ENCODE peak calls at places on chromosomes 3 and 15, in nine cellular contexts. One of them, this sample, is unnamed. For H3K27me3, the result is how much of the 10 kb centered on the place peaks cover.

GRCh38 chr3:167839460-167839859 is 103.9 kb downstream of the SERPINI1 start:
- DNase-seq in dorsolateral prefrontal cortex: no peak
- DNase-seq in GM23248: no peak
- DNase-seq in left ventricle myocardium inferior: no peak
- DNase-seq in left lung: no peak
- DNase-seq in ovary: no peak
- DNase-seq in Karpas-422: no peak
- DNase-seq in transverse colon: no peak
- DNase-seq in aorta: no peak
- DNase-seq in this sample: no peak

GRCh38 chr3:42290966-42291714 is 25.2 kb upstream of the CCK start:
- DNase-seq in dorsolateral prefrontal cortex: no peak
- DNase-seq in GM23248: no peak
- DNase-seq in left ventricle myocardium inferior: no peak
- DNase-seq in left lung: no peak
- DNase-seq in ovary: no peak
- DNase-seq in Karpas-422: no peak
- DNase-seq in transverse colon: no peak
- DNase-seq in aorta: no peak
- DNase-seq in this sample: no peak

GRCh38 chr3:183800221-183800863 is 25.0 kb downstream of the MAP6D1 start:
- DNase-seq in dorsolateral prefrontal cortex: no peak
- DNase-seq in GM23248: no peak
- DNase-seq in left ventricle myocardium inferior: no peak
- DNase-seq in left lung: no peak
- DNase-seq in ovary: no peak
- DNase-seq in Karpas-422: no peak
- DNase-seq in transverse colon: no peak
- DNase-seq in aorta: no peak
- DNase-seq in this sample: no peak

GRCh38 chr15:64775551-64776401 is at the start of gene RBPMS2:
- DNase-seq in dorsolateral prefrontal cortex: no peak
- DNase-seq in GM23248: peak
- DNase-seq in left ventricle myocardium inferior: peak
- DNase-seq in left lung: no peak
- DNase-seq in ovary: peak
- DNase-seq in Karpas-422: no peak
- DNase-seq in transverse colon: no peak
- DNase-seq in aorta: no peak
- DNase-seq in this sample: peak

GRCh38 chr3:52771334-52771681 is 568 bp upstream of the NEK4 start:
- DNase-seq in dorsolateral prefrontal cortex: no peak
- DNase-seq in GM23248: no peak
- DNase-seq in left ventricle myocardium inferior: no peak
- DNase-seq in left lung: no peak
- DNase-seq in ovary: no peak
- DNase-seq in Karpas-422: peak
- DNase-seq in transverse colon: no peak
- DNase-seq in aorta: no peak
- DNase-seq in this sample: no peak

GRCh38 chr3:150613709-150614480 is 10.8 kb downstream of the SELENOT start:
- DNase-seq in dorsolateral prefrontal cortex: no peak
- DNase-seq in GM23248: no peak
- DNase-seq in left ventricle myocardium inferior: no peak
- DNase-seq in left lung: no peak
- DNase-seq in ovary: no peak
- DNase-seq in Karpas-422: no peak
- DNase-seq in transverse colon: no peak
- DNase-seq in aorta: no peak
- DNase-seq in this sample: no peak

GRCh38 chr3:137217733-137218132 is 259.9 kb downstream of the IL20RB start:
- DNase-seq in dorsolateral prefrontal cortex: no peak
- DNase-seq in GM23248: no peak
- DNase-seq in left ventricle myocardium inferior: no peak
- DNase-seq in left lung: no peak
- DNase-seq in ovary: no peak
- DNase-seq in Karpas-422: no peak
- DNase-seq in transverse colon: no peak
- DNase-seq in aorta: no peak
- DNase-seq in this sample: no peak

GRCh38 chr15:48868549-48868948 is 9.4 kb upstream of the EID1 start:
- DNase-seq in dorsolateral prefrontal cortex: no peak
- DNase-seq in GM23248: peak
- DNase-seq in left ventricle myocardium inferior: no peak
- DNase-seq in left lung: no peak
- DNase-seq in ovary: no peak
- DNase-seq in Karpas-422: no peak
- DNase-seq in transverse colon: no peak
- DNase-seq in aorta: no peak
- DNase-seq in this sample: no peak

GRCh38 chr3:47008258-47008671 is 28.8 kb downstream of the NBEAL2 start:
- DNase-seq in dorsolateral prefrontal cortex: no peak
- DNase-seq in GM23248: no peak
- DNase-seq in left ventricle myocardium inferior: no peak
- DNase-seq in left lung: peak
- DNase-seq in ovary: no peak
- DNase-seq in Karpas-422: no peak
- DNase-seq in transverse colon: peak
- DNase-seq in aorta: no peak
- DNase-seq in this sample: no peak

GRCh38 chr15:40331026-40331425 is 7.5 kb downstream of the INAFM2 start:
- DNase-seq in dorsolateral prefrontal cortex: no peak
- DNase-seq in GM23248: no peak
- DNase-seq in left ventricle myocardium inferior: no peak
- DNase-seq in left lung: no peak
- DNase-seq in ovary: no peak
- DNase-seq in Karpas-422: no peak
- DNase-seq in transverse colon: no peak
- DNase-seq in aorta: peak
- DNase-seq in this sample: peak

GRCh38 chr3:13043656-13044055 is 29.6 kb downstream of the IQSEC1 start:
- DNase-seq in dorsolateral prefrontal cortex: no peak
- DNase-seq in GM23248: no peak
- DNase-seq in left ventricle myocardium inferior: no peak
- DNase-seq in left lung: no peak
- DNase-seq in ovary: no peak
- DNase-seq in Karpas-422: no peak
- DNase-seq in transverse colon: no peak
- DNase-seq in aorta: peak
- DNase-seq in this sample: no peak
- H3K27me3 ChIP-seq in dorsolateral prefrontal cortex: under half
- H3K27me3 ChIP-seq in GM23248: under half
- H3K27me3 ChIP-seq in left ventricle myocardium inferior: under half
- H3K27me3 ChIP-seq in left lung: under half
- H3K27me3 ChIP-seq in ovary: under half
- H3K27me3 ChIP-seq in Karpas-422: under half
- H3K27me3 ChIP-seq in transverse colon: under half
- H3K27me3 ChIP-seq in aorta: under half
- H3K27me3 ChIP-seq in this sample: under half

GRCh38 chr3:48662140-48662752 is 440 bp downstream of the CELSR3 start:
- DNase-seq in dorsolateral prefrontal cortex: peak
- DNase-seq in GM23248: no peak
- DNase-seq in left ventricle myocardium inferior: no peak
- DNase-seq in left lung: no peak
- DNase-seq in ovary: no peak
- DNase-seq in Karpas-422: no peak
- DNase-seq in transverse colon: no peak
- DNase-seq in aorta: peak
- DNase-seq in this sample: no peak

GRCh38 chr3:48663489-48664312 is 1.0 kb upstream of the CELSR3 start:
- DNase-seq in dorsolateral prefrontal cortex: peak
- DNase-seq in GM23248: peak
- DNase-seq in left ventricle myocardium inferior: peak
- DNase-seq in left lung: peak
- DNase-seq in ovary: peak
- DNase-seq in Karpas-422: no peak
- DNase-seq in transverse colon: peak
- DNase-seq in aorta: peak
- DNase-seq in this sample: peak

GRCh38 chr3:48660800-48661400 is 1.8 kb downstream of the CELSR3 start:
- DNase-seq in dorsolateral prefrontal cortex: no peak
- DNase-seq in GM23248: no peak
- DNase-seq in left ventricle myocardium inferior: no peak
- DNase-seq in left lung: no peak
- DNase-seq in ovary: no peak
- DNase-seq in Karpas-422: no peak
- DNase-seq in transverse colon: no peak
- DNase-seq in aorta: no peak
- DNase-seq in this sample: no peak

GRCh38 chr3:48662753-48663488 is at the start of gene CELSR3:
- DNase-seq in dorsolateral prefrontal cortex: peak
- DNase-seq in GM23248: peak
- DNase-seq in left ventricle myocardium inferior: peak
- DNase-seq in left lung: peak
- DNase-seq in ovary: peak
- DNase-seq in Karpas-422: no peak
- DNase-seq in transverse colon: peak
- DNase-seq in aorta: peak
- DNase-seq in this sample: peak

DNA sequence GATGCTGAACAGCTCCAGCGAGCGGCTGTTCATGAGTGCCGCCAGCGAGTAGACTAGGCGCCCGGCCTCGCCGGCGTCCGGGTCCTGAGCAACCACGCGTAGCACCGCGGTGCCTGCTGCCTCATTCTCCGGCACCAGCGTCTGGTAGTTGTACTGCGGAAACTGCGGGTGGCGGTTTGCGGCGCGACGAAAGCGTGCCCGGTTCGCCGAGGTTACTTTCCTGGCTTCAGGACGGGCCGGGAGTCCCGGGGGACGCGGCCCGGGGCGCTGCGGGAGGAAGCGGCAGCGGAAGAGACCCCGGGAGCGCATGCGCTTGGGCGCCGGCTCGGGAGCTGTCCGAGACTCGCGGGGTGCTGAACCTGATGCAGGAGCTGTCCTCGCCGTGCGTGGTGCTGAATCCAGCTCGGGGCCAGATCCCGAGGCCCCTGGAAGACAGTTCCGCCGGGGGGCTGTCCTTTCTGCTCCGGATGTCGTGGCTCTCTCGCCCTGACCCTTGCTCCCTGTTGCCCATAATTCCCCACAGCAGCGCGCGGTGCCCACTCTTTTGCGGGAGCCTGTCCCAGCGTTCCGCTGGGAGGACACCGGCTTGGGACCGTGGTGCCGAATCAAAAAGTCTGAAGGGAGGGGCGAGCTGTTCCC is 1.1 kb downstream of the CELSR3 start:
- DNase-seq in dorsolateral prefrontal cortex: peak
- DNase-seq in GM23248: peak
- DNase-seq in left ventricle myocardium inferior: peak
- DNase-seq in left lung: peak
- DNase-seq in ovary: peak
- DNase-seq in Karpas-422: peak
- DNase-seq in transverse colon: peak
- DNase-seq in aorta: peak
- DNase-seq in this sample: peak
- H3K4me3 ChIP-seq in dorsolateral prefrontal cortex: peak
- H3K4me3 ChIP-seq in GM23248: peak
- H3K4me3 ChIP-seq in left ventricle myocardium inferior: peak
- H3K4me3 ChIP-seq in left lung: peak
- H3K4me3 ChIP-seq in ovary: peak
- H3K4me3 ChIP-seq in Karpas-422: no peak
- H3K4me3 ChIP-seq in transverse colon: peak
- H3K4me3 ChIP-seq in aorta: no peak
- H3K4me3 ChIP-seq in this sample: peak

GRCh38 chr15:58053236-58054153 is 12.0 kb downstream of the ALDH1A2 start:
- DNase-seq in dorsolateral prefrontal cortex: no peak
- DNase-seq in GM23248: no peak
- DNase-seq in left ventricle myocardium inferior: no peak
- DNase-seq in left lung: no peak
- DNase-seq in ovary: no peak
- DNase-seq in Karpas-422: no peak
- DNase-seq in transverse colon: no peak
- DNase-seq in aorta: no peak
- DNase-seq in this sample: no peak
- H3K27me3 ChIP-seq in dorsolateral prefrontal cortex: under half
- H3K27me3 ChIP-seq in GM23248: under half
- H3K27me3 ChIP-seq in left ventricle myocardium inferior: under half
- H3K27me3 ChIP-seq in left lung: under half
- H3K27me3 ChIP-seq in ovary: under half
- H3K27me3 ChIP-seq in Karpas-422: under half
- H3K27me3 ChIP-seq in transverse colon: under half
- H3K27me3 ChIP-seq in aorta: under half
- H3K27me3 ChIP-seq in this sample: under half

DNA sequence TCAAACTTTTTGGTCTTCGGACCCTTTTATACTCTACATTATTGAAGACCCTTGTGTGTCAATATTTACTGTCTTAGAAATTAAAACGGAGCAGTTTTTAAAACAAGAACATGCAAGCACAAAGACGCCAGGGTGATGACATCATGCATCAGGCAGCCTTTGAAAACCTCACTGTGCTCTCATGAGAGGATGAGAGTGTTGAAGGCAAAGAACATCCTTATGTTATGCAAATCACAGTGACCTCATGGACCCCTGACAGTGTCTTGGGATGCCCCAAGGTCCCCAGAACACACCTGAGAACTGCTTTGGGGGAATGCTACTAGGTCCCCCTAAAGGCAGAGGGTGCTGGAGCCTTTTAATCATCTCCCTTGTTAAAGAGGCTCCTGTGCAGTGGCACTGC is 51.6 kb downstream of the CHDH start:
- DNase-seq in dorsolateral prefrontal cortex: no peak
- DNase-seq in GM23248: peak
- DNase-seq in left ventricle myocardium inferior: no peak
- DNase-seq in left lung: no peak
- DNase-seq in ovary: no peak
- DNase-seq in Karpas-422: no peak
- DNase-seq in transverse colon: no peak
- DNase-seq in aorta: no peak
- DNase-seq in this sample: no peak
- H3K4me3 ChIP-seq in dorsolateral prefrontal cortex: no peak
- H3K4me3 ChIP-seq in GM23248: no peak
- H3K4me3 ChIP-seq in left ventricle myocardium inferior: no peak
- H3K4me3 ChIP-seq in left lung: no peak
- H3K4me3 ChIP-seq in ovary: no peak
- H3K4me3 ChIP-seq in Karpas-422: no peak
- H3K4me3 ChIP-seq in transverse colon: no peak
- H3K4me3 ChIP-seq in aorta: no peak
- H3K4me3 ChIP-seq in this sample: no peak

GRCh38 chr15:68427366-68427765 is 4.6 kb downstream of the ITGA11 start:
- DNase-seq in dorsolateral prefrontal cortex: no peak
- DNase-seq in GM23248: peak
- DNase-seq in left ventricle myocardium inferior: no peak
- DNase-seq in left lung: no peak
- DNase-seq in ovary: no peak
- DNase-seq in Karpas-422: no peak
- DNase-seq in transverse colon: no peak
- DNase-seq in aorta: no peak
- DNase-seq in this sample: no peak
- H3K27me3 ChIP-seq in dorsolateral prefrontal cortex: under half
- H3K27me3 ChIP-seq in GM23248: under half
- H3K27me3 ChIP-seq in left ventricle myocardium inferior: under half
- H3K27me3 ChIP-seq in left lung: under half
- H3K27me3 ChIP-seq in ovary: under half
- H3K27me3 ChIP-seq in Karpas-422: under half
- H3K27me3 ChIP-seq in transverse colon: under half
- H3K27me3 ChIP-seq in aorta: under half
- H3K27me3 ChIP-seq in this sample: under half